ENCODE peak calls at places on chromosome 2, in seven cellular contexts. One of them, this sample, is unnamed.

GRCh38 chr2:45134014-45134413 is 124.8 kb upstream of the SIX2 start:
- DNase-seq in lower lobe of right lung: no peak
- DNase-seq in endodermal cell: peak; percentile 61
- DNase-seq in upper lobe of left lung: no peak
- DNase-seq in upper lobe of right lung: no peak
- DNase-seq in spleen: no peak
- DNase-seq in K562: no peak
- DNase-seq in this sample: no peak

GRCh38 chr2:85926931-85927527 is 38.2 kb upstream of the ST3GAL5 start:
- DNase-seq in lower lobe of right lung: no peak
- DNase-seq in endodermal cell: no peak
- DNase-seq in upper lobe of left lung: peak; percentile 28
- DNase-seq in upper lobe of right lung: no peak
- DNase-seq in spleen: no peak
- DNase-seq in K562: no peak
- DNase-seq in this sample: no peak

GRCh38 chr2:197929008-197929885 is 124.9 kb downstream of the PLCL1 start:
- DNase-seq in lower lobe of right lung: no peak
- DNase-seq in endodermal cell: no peak
- DNase-seq in upper lobe of left lung: no peak
- DNase-seq in upper lobe of right lung: no peak
- DNase-seq in spleen: no peak
- DNase-seq in K562: peak; percentile 78
- DNase-seq in this sample: no peak

GRCh38 chr2:98324181-98324580 is 22.1 kb upstream of the CNGA3 start:
- DNase-seq in lower lobe of right lung: no peak
- DNase-seq in endodermal cell: no peak
- DNase-seq in upper lobe of left lung: no peak
- DNase-seq in upper lobe of right lung: no peak
- DNase-seq in spleen: no peak
- DNase-seq in K562: no peak
- DNase-seq in this sample: no peak

GRCh38 chr2:187431911-187432310 is 16.1 kb downstream of the CALCRL start:
- DNase-seq in lower lobe of right lung: no peak
- DNase-seq in endodermal cell: no peak
- DNase-seq in upper lobe of left lung: no peak
- DNase-seq in upper lobe of right lung: no peak
- DNase-seq in spleen: no peak
- DNase-seq in K562: no peak
- DNase-seq in this sample: no peak

GRCh38 chr2:74845217-74845751 is 11.4 kb downstream of the HK2 start:
- DNase-seq in lower lobe of right lung: peak; percentile 91
- DNase-seq in endodermal cell: peak; percentile 69
- DNase-seq in upper lobe of left lung: no peak
- DNase-seq in upper lobe of right lung: peak; percentile 91
- DNase-seq in spleen: peak; percentile 92
- DNase-seq in K562: no peak
- DNase-seq in this sample: peak; percentile 69

GRCh38 chr2:20229322-20230201 is 4.6 kb upstream of the SDC1 start:
- DNase-seq in lower lobe of right lung: no peak
- DNase-seq in endodermal cell: peak; percentile 38
- DNase-seq in upper lobe of left lung: no peak
- DNase-seq in upper lobe of right lung: peak; percentile 39
- DNase-seq in spleen: no peak
- DNase-seq in K562: peak; percentile 5
- DNase-seq in this sample: no peak

GRCh38 chr2:241701155-241701404 is 759 bp upstream of the ING5 start:
- DNase-seq in lower lobe of right lung: no peak
- DNase-seq in endodermal cell: no peak
- DNase-seq in upper lobe of left lung: no peak
- DNase-seq in upper lobe of right lung: no peak
- DNase-seq in spleen: no peak
- DNase-seq in K562: no peak
- DNase-seq in this sample: no peak

GRCh38 chr2:73920577-73921545 is 5.8 kb upstream of the DGUOK start:
- DNase-seq in lower lobe of right lung: peak; percentile 69
- DNase-seq in endodermal cell: peak; percentile 92
- DNase-seq in upper lobe of left lung: no peak
- DNase-seq in upper lobe of right lung: peak; percentile 75
- DNase-seq in spleen: peak; percentile 80
- DNase-seq in K562: peak; percentile 89
- DNase-seq in this sample: no peak

GRCh38 chr2:75007819-75008218 is 49.4 kb downstream of the POLE4 start:
- DNase-seq in lower lobe of right lung: no peak
- DNase-seq in endodermal cell: no peak
- DNase-seq in upper lobe of left lung: no peak
- DNase-seq in upper lobe of right lung: no peak
- DNase-seq in spleen: no peak
- DNase-seq in K562: no peak
- DNase-seq in this sample: no peak

GRCh38 chr2:50594233-50594632 is 437.7 kb downstream of the NRXN1 start:
- DNase-seq in lower lobe of right lung: no peak
- DNase-seq in endodermal cell: no peak
- DNase-seq in upper lobe of left lung: no peak
- DNase-seq in upper lobe of right lung: no peak
- DNase-seq in spleen: no peak
- DNase-seq in K562: no peak
- DNase-seq in this sample: no peak

GRCh38 chr2:214019229-214019972 is 391.5 kb upstream of the VWC2L start:
- DNase-seq in lower lobe of right lung: no peak
- DNase-seq in endodermal cell: no peak
- DNase-seq in upper lobe of left lung: no peak
- DNase-seq in upper lobe of right lung: no peak
- DNase-seq in spleen: no peak
- DNase-seq in K562: no peak
- DNase-seq in this sample: no peak

GRCh38 chr2:238107525-238108422 is 7.6 kb downstream of the ESPNL start:
- DNase-seq in lower lobe of right lung: peak; percentile 47
- DNase-seq in endodermal cell: peak; percentile 52
- DNase-seq in upper lobe of left lung: no peak
- DNase-seq in upper lobe of right lung: peak; percentile 63
- DNase-seq in spleen: peak; percentile 90
- DNase-seq in K562: no peak
- DNase-seq in this sample: no peak

GRCh38 chr2:64202206-64202864 is 58.1 kb upstream of the PELI1 start:
- DNase-seq in lower lobe of right lung: no peak
- DNase-seq in endodermal cell: no peak
- DNase-seq in upper lobe of left lung: no peak
- DNase-seq in upper lobe of right lung: no peak
- DNase-seq in spleen: no peak
- DNase-seq in K562: no peak
- DNase-seq in this sample: no peak

GRCh38 chr2:189798312-189799029 is 14.2 kb downstream of the PMS1 start:
- DNase-seq in lower lobe of right lung: no peak
- DNase-seq in endodermal cell: no peak
- DNase-seq in upper lobe of left lung: no peak
- DNase-seq in upper lobe of right lung: no peak
- DNase-seq in spleen: no peak
- DNase-seq in K562: no peak
- DNase-seq in this sample: no peak

GRCh38 chr2:43230481-43230880 is 4.1 kb upstream of the ZFP36L2 start:
- DNase-seq in lower lobe of right lung: peak; percentile 20
- DNase-seq in endodermal cell: peak; percentile 72
- DNase-seq in upper lobe of left lung: no peak
- DNase-seq in upper lobe of right lung: no peak
- DNase-seq in spleen: peak; percentile 59
- DNase-seq in K562: no peak
- DNase-seq in this sample: no peak
- TF ChIP-seq CTCF in lower lobe of right lung: no peak
- TF ChIP-seq CTCF in endodermal cell: peak; percentile 69
- TF ChIP-seq CTCF in upper lobe of left lung: no peak
- TF ChIP-seq CTCF in upper lobe of right lung: no peak
- TF ChIP-seq CTCF in spleen: peak; percentile 5
- TF ChIP-seq CTCF in K562: no peak
- TF ChIP-seq CTCF in this sample: no peak

DNA sequence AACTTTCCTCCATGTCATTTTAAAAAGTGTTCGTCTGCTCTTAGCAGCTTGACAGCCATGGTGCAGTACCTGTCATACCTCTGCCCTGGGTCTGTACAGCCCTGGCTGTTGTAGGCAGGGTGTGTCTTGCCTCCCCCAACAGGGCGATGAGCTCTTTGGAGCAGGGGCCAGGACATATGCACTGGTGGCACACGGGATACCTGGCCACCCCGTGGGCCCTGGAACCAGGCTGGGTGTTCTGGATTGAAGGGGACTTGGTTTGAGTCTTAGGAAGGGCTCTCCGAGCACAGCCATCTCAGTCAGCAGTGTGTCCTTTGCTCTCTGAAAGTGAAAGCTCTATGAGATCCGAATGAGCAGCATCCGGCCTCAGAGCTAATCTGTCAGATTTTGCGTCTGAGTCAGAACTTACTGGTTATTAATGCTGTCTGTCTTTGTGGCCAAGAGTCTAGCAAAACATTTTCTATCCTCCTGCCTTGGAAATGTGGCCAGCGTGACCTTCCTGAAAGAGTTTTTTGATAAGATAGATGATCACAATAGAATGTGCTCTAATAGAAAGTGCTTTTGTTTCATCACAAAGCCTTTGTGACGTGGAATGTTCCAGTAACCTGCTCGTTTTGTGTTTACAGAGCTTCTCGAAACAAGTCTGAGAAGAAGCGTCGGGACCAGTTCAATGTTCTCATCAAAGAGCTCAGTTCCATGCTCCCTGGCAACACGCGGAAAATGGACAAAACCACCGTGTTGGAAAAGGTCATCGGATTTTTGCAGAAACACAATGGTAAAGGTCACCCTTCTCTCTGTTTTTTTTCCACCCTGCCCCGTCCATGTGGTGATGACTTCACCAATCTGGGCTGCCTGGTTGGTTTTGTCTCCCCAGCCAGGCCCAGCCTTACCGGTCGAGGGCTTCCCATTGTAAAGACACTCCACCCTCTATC is 77.3 kb upstream of the RPL31 start:
- DNase-seq in lower lobe of right lung: no peak
- DNase-seq in endodermal cell: peak; percentile 25
- DNase-seq in upper lobe of left lung: no peak
- DNase-seq in upper lobe of right lung: no peak
- DNase-seq in spleen: no peak
- DNase-seq in K562: peak; percentile 32
- DNase-seq in this sample: no peak
- H3K4me3 ChIP-seq in lower lobe of right lung: peak overlapping the region; percentile 35
- H3K4me3 ChIP-seq in endodermal cell: no peak overlapping the region
- H3K4me3 ChIP-seq in upper lobe of left lung: peak overlapping the region; percentile 25
- H3K4me3 ChIP-seq in upper lobe of right lung: peak overlapping the region; percentile 28
- H3K4me3 ChIP-seq in spleen: peak overlapping the region; percentile 13
- H3K4me3 ChIP-seq in K562: no peak overlapping the region
- H3K4me3 ChIP-seq in this sample: peak overlapping the region; percentile 53

GRCh38 chr2:23546913-23547312 is 161.9 kb downstream of the KLHL29 start:
- DNase-seq in lower lobe of right lung: no peak
- DNase-seq in endodermal cell: no peak
- DNase-seq in upper lobe of left lung: no peak
- DNase-seq in upper lobe of right lung: no peak
- DNase-seq in spleen: no peak
- DNase-seq in K562: no peak
- DNase-seq in this sample: no peak

GRCh38 chr2:23547725-23548124 is 162.7 kb downstream of the KLHL29 start:
- DNase-seq in lower lobe of right lung: no peak
- DNase-seq in endodermal cell: no peak
- DNase-seq in upper lobe of left lung: no peak
- DNase-seq in upper lobe of right lung: no peak
- DNase-seq in spleen: no peak
- DNase-seq in K562: no peak
- DNase-seq in this sample: no peak

GRCh38 chr2:23544589-23545295 is 159.8 kb downstream of the KLHL29 start:
- DNase-seq in lower lobe of right lung: no peak
- DNase-seq in endodermal cell: no peak
- DNase-seq in upper lobe of left lung: no peak
- DNase-seq in upper lobe of right lung: no peak
- DNase-seq in spleen: no peak
- DNase-seq in K562: no peak
- DNase-seq in this sample: no peak

GRCh38 chr2:23545811-23546210 is 160.8 kb downstream of the KLHL29 start:
- DNase-seq in lower lobe of right lung: no peak
- DNase-seq in endodermal cell: no peak
- DNase-seq in upper lobe of left lung: no peak
- DNase-seq in upper lobe of right lung: no peak
- DNase-seq in spleen: no peak
- DNase-seq in K562: no peak
- DNase-seq in this sample: no peak

GRCh38 chr2:23545391-23545790 is 160.4 kb downstream of the KLHL29 start:
- DNase-seq in lower lobe of right lung: no peak
- DNase-seq in endodermal cell: no peak
- DNase-seq in upper lobe of left lung: no peak
- DNase-seq in upper lobe of right lung: no peak
- DNase-seq in spleen: no peak
- DNase-seq in K562: no peak
- DNase-seq in this sample: no peak
- H3K4me1 ChIP-seq in lower lobe of right lung: no peaks in the 10 kb centered on the region
- H3K4me1 ChIP-seq in endodermal cell: no peaks in the 10 kb centered on the region
- H3K4me1 ChIP-seq in upper lobe of left lung: no peaks in the 10 kb centered on the region
- H3K4me1 ChIP-seq in upper lobe of right lung: peaks cover 3% of the 10 kb centered on the region
- H3K4me1 ChIP-seq in spleen: no peaks in the 10 kb centered on the region
- H3K4me1 ChIP-seq in K562: no peaks in the 10 kb centered on the region
- H3K4me1 ChIP-seq in this sample: peaks cover 39% of the 10 kb centered on the region

GRCh38 chr2:38038682-38039081 is 37.3 kb downstream of the CYP1B1 start:
- DNase-seq in lower lobe of right lung: no peak
- DNase-seq in endodermal cell: no peak
- DNase-seq in upper lobe of left lung: no peak
- DNase-seq in upper lobe of right lung: no peak
- DNase-seq in spleen: no peak
- DNase-seq in K562: no peak
- DNase-seq in this sample: no peak

GRCh38 chr2:38039511-38039910 is 36.4 kb downstream of the CYP1B1 start:
- DNase-seq in lower lobe of right lung: no peak
- DNase-seq in endodermal cell: no peak
- DNase-seq in upper lobe of left lung: no peak
- DNase-seq in upper lobe of right lung: no peak
- DNase-seq in spleen: no peak
- DNase-seq in K562: no peak
- DNase-seq in this sample: no peak

GRCh38 chr2:38039111-38039510 is 36.8 kb downstream of the CYP1B1 start:
- DNase-seq in lower lobe of right lung: no peak
- DNase-seq in endodermal cell: no peak
- DNase-seq in upper lobe of left lung: no peak
- DNase-seq in upper lobe of right lung: no peak
- DNase-seq in spleen: no peak
- DNase-seq in K562: no peak
- DNase-seq in this sample: no peak

GRCh38 chr2:38037325-38037724 is 38.6 kb downstream of the CYP1B1 start:
- DNase-seq in lower lobe of right lung: no peak
- DNase-seq in endodermal cell: no peak
- DNase-seq in upper lobe of left lung: no peak
- DNase-seq in upper lobe of right lung: no peak
- DNase-seq in spleen: no peak
- DNase-seq in K562: no peak
- DNase-seq in this sample: no peak

GRCh38 chr2:38037757-38038615 is 38.0 kb downstream of the CYP1B1 start:
- DNase-seq in lower lobe of right lung: no peak
- DNase-seq in endodermal cell: peak; percentile 81
- DNase-seq in upper lobe of left lung: peak; percentile 83
- DNase-seq in upper lobe of right lung: no peak
- DNase-seq in spleen: no peak
- DNase-seq in K562: no peak
- DNase-seq in this sample: peak; percentile 32
- TF ChIP-seq CTCF in lower lobe of right lung: peak; percentile 26
- TF ChIP-seq CTCF in endodermal cell: peak; percentile 72
- TF ChIP-seq CTCF in upper lobe of left lung: no peak
- TF ChIP-seq CTCF in upper lobe of right lung: peak; percentile 46
- TF ChIP-seq CTCF in spleen: no peak
- TF ChIP-seq CTCF in K562: peak; percentile 20
- TF ChIP-seq CTCF in this sample: peak; percentile 47

This sample was measured in left ventricle myocardium inferior.